ENCODE peak calls at places on chromosomes 12 and 14, in eight cellular contexts. H is AG10803; M is cardiac muscle cell; X is T1000; N is upper lobe of right lung; U is naive thymus-derived CD4-positive, alpha-beta T cell; T is fibroblast of the conjunctiva; K is DMS153. S is an unnamed sample.

GRCh38 chr12:99769581-99769980 is 122.0 kb downstream of the GARIN6 start:
- DNase-seq in H (no peak), M (no peak), X (no peak), N (no peak), U (no peak), T (no peak), K (no peak), S (no peak)

GRCh38 chr14:49598479-49599301 is at the start of gene LRR1:
- DNase-seq in H (peak), M (peak), X (peak), N (peak), U (peak), T (peak), K (peak), S (peak)

GRCh38 chr14:31921741-31922140 is 155.4 kb upstream of the ARHGAP5 start:
- DNase-seq in H (no peak), M (no peak), X (no peak), N (no peak), U (no peak), T (no peak), K (no peak), S (no peak)

GRCh38 chr14:91649930-91650329 is 82.0 kb downstream of the CATSPERB start:
- DNase-seq in H (peak), M (peak), X (no peak), N (no peak), U (peak), T (peak), K (no peak), S (peak)

GRCh38 chr14:35416108-35416750 is 11.7 kb upstream of the NFKBIA start:
- DNase-seq in H (no peak), M (peak), X (no peak), N (no peak), U (no peak), T (no peak), K (no peak), S (peak)

GRCh38 chr14:32073537-32074189 is 3.4 kb upstream of the ARHGAP5 start:
- DNase-seq in H (peak), M (peak), X (peak), N (no peak), U (peak), T (peak), K (peak), S (peak)

GRCh38 chr14:50222061-50222613 is 9.2 kb downstream of the SOS2 start:
- DNase-seq in H (peak), M (no peak), X (no peak), N (no peak), U (no peak), T (no peak), K (no peak), S (no peak)

GRCh38 chr12:91884216-91884615 is 261.4 kb downstream of the BTG1 start:
- DNase-seq in H (no peak), M (no peak), X (no peak), N (no peak), U (no peak), T (no peak), K (no peak), S (no peak)

GRCh38 chr14:71753126-71753830 is 179.0 kb upstream of the RGS6 start:
- DNase-seq in H (peak), M (peak), X (peak), N (peak), U (peak), T (peak), K (peak), S (peak)

GRCh38 chr14:65261946-65262345 is 150.6 kb upstream of the FUT8 start:
- DNase-seq in H (no peak), M (no peak), X (no peak), N (no peak), U (no peak), T (no peak), K (no peak), S (no peak)

GRCh38 chr12:72273499-72273837 is 1.3 kb downstream of the TRHDE start:
- DNase-seq in H (no peak), M (no peak), X (no peak), N (no peak), U (no peak), T (no peak), K (no peak), S (no peak)

GRCh38 chr14:38948171-38948570 is 154.9 kb downstream of the SEC23A start:
- DNase-seq in H (peak), M (no peak), X (no peak), N (no peak), U (no peak), T (peak), K (no peak), S (no peak)

GRCh38 chr12:563899-564298 is 99.3 kb downstream of the NINJ2 start:
- DNase-seq in H (no peak), M (no peak), X (no peak), N (no peak), U (peak), T (no peak), K (no peak), S (no peak)

GRCh38 chr12:6263931-6264330 is 46.6 kb upstream of the PLEKHG6 start:
- DNase-seq in H (no peak), M (peak), X (no peak), N (peak), U (no peak), T (no peak), K (peak), S (no peak)

GRCh38 chr14:71235865-71236264 is 328.6 kb downstream of the PCNX1 start:
- DNase-seq in H (peak), M (no peak), X (no peak), N (no peak), U (no peak), T (peak), K (peak), S (no peak)

GRCh38 chr12:124768462-124769165 is 95.0 kb downstream of the SCARB1 start:
- DNase-seq in H (no peak), M (no peak), X (no peak), N (no peak), U (no peak), T (no peak), K (no peak), S (no peak)

GRCh38 chr12:42299392-42300308 is 26.2 kb downstream of the ZCRB1 start:
- DNase-seq in H (peak), M (no peak), X (no peak), N (no peak), U (no peak), T (no peak), K (no peak), S (no peak)

GRCh38 chr14:50533806-50534205 is 1.4 kb upstream of the MAP4K5 start:
- DNase-seq in H (peak), M (no peak), X (no peak), N (no peak), U (no peak), T (no peak), K (no peak), S (no peak)

GRCh38 chr14:46651526-46652144 is at the start of gene RPL10L:
- DNase-seq in H (no peak), M (no peak), X (no peak), N (no peak), U (no peak), T (no peak), K (no peak), S (no peak)

GRCh38 chr12:105369014-105369413 is 38.5 kb downstream of the C12orf75 start:
- DNase-seq in H (peak), M (no peak), X (no peak), N (no peak), U (no peak), T (peak), K (no peak), S (no peak)

GRCh38 chr14:32561520-32561919 is 232.4 kb downstream of the AKAP6 start:
- DNase-seq in H (peak), M (peak), X (peak), N (no peak), U (no peak), T (no peak), K (no peak), S (no peak)

GRCh38 chr14:31336646-31337045 is 83.7 kb downstream of the HEATR5A start:
- DNase-seq in H (peak), M (no peak), X (no peak), N (no peak), U (no peak), T (peak), K (no peak), S (no peak)

GRCh38 chr12:75921687-75922289 is 109.8 kb downstream of the PHLDA1 start:
- DNase-seq in H (no peak), M (no peak), X (no peak), N (no peak), U (no peak), T (no peak), K (no peak), S (no peak)

GRCh38 chr12:22447223-22447622 is 97.1 kb downstream of the C2CD5 start:
- DNase-seq in H (peak), M (no peak), X (no peak), N (no peak), U (no peak), T (peak), K (no peak), S (no peak)

GRCh38 chr12:57087689-57088441 is 1.0 kb upstream of the NAB2 start:
- DNase-seq in H (peak), M (peak), X (peak), N (peak), U (peak), T (peak), K (no peak), S (peak)

GRCh38 chr12:32273063-32273521 is 126.3 kb upstream of the FGD4 start:
- DNase-seq in H (no peak), M (no peak), X (no peak), N (no peak), U (peak), T (no peak), K (no peak), S (no peak)

S was measured in immature natural killer cell.